ENCODE peak calls at places on chromosomes 7 and 10, in seven cellular contexts. E, O, S, H, I, U and L are unnamed samples.

GRCh38 chr7:2728309-2729042 is 40.5 kb downstream of the AMZ1 start:
- DNase-seq in E (no peak), O (no peak), S (no peak), H (no peak), I (no peak), U (no peak), L (no peak)

GRCh38 chr7:32045228-32045627 is 25.0 kb downstream of the PDE1C start:
- DNase-seq in E (no peak), O (no peak), S (no peak), H (no peak), I (no peak), U (no peak), L (no peak)

GRCh38 chr10:99770408-99771045 is 11.9 kb upstream of the ABCC2 start:
- DNase-seq in E (no peak), O (no peak), S (no peak), H (no peak), I (no peak), U (no peak), L (no peak)

GRCh38 chr7:155456772-155457543 is 971 bp upstream of the EN2 start:
- DNase-seq in E (no peak), O (peak; percentile 54), S (no peak), H (peak; percentile 70), I (peak; percentile 84), U (no peak), L (peak; percentile 50)

GRCh38 chr7:157250605-157251228 is 86.1 kb upstream of the DNAJB6 start:
- DNase-seq in E (peak; percentile 15), O (peak; percentile 67), S (peak; percentile 35), H (peak; percentile 65), I (peak; percentile 89), U (peak; percentile 50), L (peak; percentile 72)

GRCh38 chr7:120521761-120522737 is 249.1 kb downstream of the KCND2 start:
- DNase-seq in E (no peak), O (no peak), S (no peak), H (peak; percentile 30), I (peak; percentile 83), U (no peak), L (peak; percentile 8)

GRCh38 chr7:122884186-122884585 is 2.1 kb downstream of the CADPS2 start:
- DNase-seq in E (no peak), O (no peak), S (no peak), H (no peak), I (no peak), U (no peak), L (no peak)

GRCh38 chr7:31061185-31061584 is 9.1 kb downstream of the ADCYAP1R1 start:
- DNase-seq in E (no peak), O (no peak), S (no peak), H (peak; percentile 22), I (peak; percentile 57), U (no peak), L (no peak)

GRCh38 chr7:20328692-20329091 is 2.0 kb upstream of the ITGB8 start:
- DNase-seq in E (no peak), O (no peak), S (no peak), H (no peak), I (no peak), U (no peak), L (no peak)

GRCh38 chr7:104951546-104951945 is 62.5 kb upstream of the KMT2E start:
- DNase-seq in E (no peak), O (no peak), S (no peak), H (no peak), I (no peak), U (no peak), L (no peak)

GRCh38 chr10:80506189-80506575 is 31.5 kb upstream of the SH2D4B start:
- DNase-seq in E (no peak), O (no peak), S (no peak), H (no peak), I (no peak), U (no peak), L (no peak)

GRCh38 chr7:45598697-45599520 is 24.7 kb downstream of the ADCY1 start:
- DNase-seq in E (no peak), O (no peak), S (no peak), H (no peak), I (no peak), U (no peak), L (no peak)

GRCh38 chr7:124701955-124702354 is 63.6 kb downstream of the GPR37 start:
- DNase-seq in E (no peak), O (no peak), S (no peak), H (no peak), I (no peak), U (no peak), L (no peak)

GRCh38 chr10:110780704-110781103 is 91.0 kb upstream of the PDCD4 start:
- DNase-seq in E (no peak), O (no peak), S (no peak), H (no peak), I (no peak), U (no peak), L (no peak)

GRCh38 chr10:132647424-132647823 is 109.8 kb downstream of the INPP5A start:
- DNase-seq in E (no peak), O (no peak), S (no peak), H (no peak), I (no peak), U (no peak), L (no peak)

GRCh38 chr7:33072471-33072870 is 9.9 kb upstream of the NT5C3A start:
- DNase-seq in E (no peak), O (no peak), S (no peak), H (no peak), I (no peak), U (no peak), L (no peak)

GRCh38 chr7:100546868-100547800 is 8.1 kb downstream of the AGFG2 start:
- DNase-seq in E (no peak), O (no peak), S (no peak), H (no peak), I (no peak), U (no peak), L (no peak)

GRCh38 chr10:103614511-103615158 is 121.1 kb downstream of the NEURL1 start:
- DNase-seq in E (no peak), O (no peak), S (no peak), H (no peak), I (no peak), U (no peak), L (no peak)